ENCODE peak calls at places on chromosomes 5 and 9, in eight cellular contexts. X is esophagus squamous epithelium, P is heart left ventricle, O is HCT116, W is tibial artery, Q is colonic mucosa, Y is right atrium auricular region, B is stomach. I is an unnamed sample.

GRCh38 chr5:132369012-132369470 is 469 bp upstream of the SLC22A5 start:
- DNase-seq in X (no peak), P (no peak), O (no peak), W (no peak), Q (no peak), Y (no peak), B (no peak), I (peak; percentile 46)

GRCh38 chr5:139646912-139647391 is 1.2 kb upstream of the CXXC5 start:
- DNase-seq in X (no peak), P (no peak), O (no peak), W (peak; percentile 44), Q (no peak), Y (no peak), B (no peak), I (no peak)

GRCh38 chr5:147303976-147304375 is 69.2 kb downstream of the STK32A start:
- DNase-seq in X (no peak), P (no peak), O (peak; percentile 7), W (no peak), Q (no peak), Y (no peak), B (no peak), I (no peak)

GRCh38 chr5:88484367-88484766 is 215.7 kb upstream of the TMEM161B start:
- DNase-seq in X (no peak), P (no peak), O (no peak), W (no peak), Q (no peak), Y (no peak), B (no peak), I (no peak)

GRCh38 chr9:6408320-6408719 is 4.7 kb upstream of the UHRF2 start:
- DNase-seq in X (no peak), P (no peak), O (no peak), W (no peak), Q (no peak), Y (no peak), B (no peak), I (no peak)

GRCh38 chr9:32348289-32348688 is 36.2 kb upstream of the ACO1 start:
- DNase-seq in X (no peak), P (no peak), O (no peak), W (no peak), Q (no peak), Y (no peak), B (no peak), I (no peak)

GRCh38 chr9:2336055-2336454 is 285.5 kb upstream of the VLDLR start:
- DNase-seq in X (no peak), P (no peak), O (no peak), W (no peak), Q (no peak), Y (no peak), B (no peak), I (no peak)

GRCh38 chr5:172443441-172444109 is 10.8 kb downstream of the SH3PXD2B start:
- DNase-seq in X (no peak), P (peak; percentile 86), O (peak; percentile 65), W (peak; percentile 88), Q (peak; percentile 59), Y (peak; percentile 95), B (peak; percentile 63), I (no peak)

GRCh38 chr5:78612227-78613150 is 36.1 kb downstream of the LHFPL2 start:
- DNase-seq in X (no peak), P (no peak), O (no peak), W (no peak), Q (no peak), Y (no peak), B (no peak), I (no peak)

GRCh38 chr5:171336486-171337206 is 27.6 kb downstream of the TLX3 start:
- DNase-seq in X (no peak), P (no peak), O (peak; percentile 42), W (no peak), Q (no peak), Y (no peak), B (peak; percentile 36), I (no peak)

GRCh38 chr9:112120471-112120925 is 54.6 kb downstream of the SUSD1 start:
- DNase-seq in X (no peak), P (no peak), O (no peak), W (no peak), Q (peak; percentile 17), Y (no peak), B (no peak), I (no peak)

GRCh38 chr5:82295144-82295543 is 17.0 kb upstream of the RPS23 start:
- DNase-seq in X (no peak), P (no peak), O (no peak), W (no peak), Q (no peak), Y (no peak), B (no peak), I (no peak)

GRCh38 chr9:117075636-117076035 is 339.2 kb downstream of the ASTN2 start:
- DNase-seq in X (no peak), P (no peak), O (no peak), W (no peak), Q (no peak), Y (no peak), B (no peak), I (no peak)

GRCh38 chr9:124941689-124942561 is 1.0 kb upstream of the GOLGA1 start:
- DNase-seq in X (peak; percentile 26), P (peak; percentile 46), O (peak; percentile 2), W (peak; percentile 60), Q (peak; percentile 68), Y (peak; percentile 69), B (peak; percentile 64), I (peak; percentile 66)

GRCh38 chr9:100324594-100325200 is 28.0 kb downstream of the TEX10 start:
- DNase-seq in X (no peak), P (no peak), O (peak; percentile 27), W (no peak), Q (no peak), Y (no peak), B (no peak), I (peak; percentile 32)

GRCh38 chr5:4563400-4563799 is 576.7 kb upstream of the ADAMTS16 start:
- DNase-seq in X (no peak), P (no peak), O (no peak), W (no peak), Q (no peak), Y (no peak), B (no peak), I (no peak)

GRCh38 chr5:87924451-87924850 is 344.2 kb downstream of the TMEM161B start:
- DNase-seq in X (no peak), P (no peak), O (no peak), W (no peak), Q (no peak), Y (no peak), B (no peak), I (no peak)

GRCh38 chr9:114370251-114370984 is 17.4 kb downstream of the AKNA start:
- DNase-seq in X (no peak), P (no peak), O (no peak), W (no peak), Q (no peak), Y (no peak), B (no peak), I (no peak)
- H3K4me3 ChIP-seq in X (no peak overlapping the region), P (no peak overlapping the region), O (no peak overlapping the region), W (no peak overlapping the region), Q (no peak overlapping the region), Y (no peak overlapping the region), B (no peak overlapping the region), I (no peak overlapping the region)

DNA sequence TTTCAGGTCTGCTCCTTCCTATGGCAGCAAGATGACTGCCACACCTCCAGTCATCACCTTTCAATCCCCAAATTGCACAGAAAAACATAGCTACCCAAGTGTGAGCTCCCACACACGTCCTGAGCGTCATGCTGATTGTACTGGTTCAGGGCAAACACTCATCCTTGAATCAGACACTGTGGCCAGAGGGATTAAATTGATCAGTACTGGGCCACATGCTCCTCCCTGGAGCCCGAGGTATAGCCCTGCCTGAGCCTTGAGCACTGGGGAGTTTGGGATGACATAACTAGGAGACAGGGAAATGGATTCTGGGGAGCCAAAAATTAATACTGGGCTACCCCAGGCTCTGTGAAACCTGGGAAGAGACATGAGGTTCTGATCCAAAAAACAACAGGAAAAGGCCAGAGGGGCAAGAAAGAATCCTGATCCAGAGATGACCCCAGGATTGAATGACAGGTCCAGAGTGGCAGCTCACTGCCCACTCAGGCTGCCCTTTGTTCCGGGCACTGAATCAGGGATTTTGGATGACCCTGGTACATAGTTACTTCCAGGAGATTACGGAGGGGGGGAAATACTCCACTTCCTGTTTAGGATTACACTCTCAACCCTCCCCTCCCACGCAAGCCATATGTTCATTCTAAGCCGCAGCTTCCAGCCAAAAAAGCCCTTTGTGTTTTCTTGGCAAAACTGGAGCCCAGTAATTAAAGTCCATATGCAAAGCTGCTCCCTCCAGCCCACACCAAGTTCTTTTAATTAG is 141.6 kb upstream of the SPRY4 start:
- DNase-seq in X (no peak), P (no peak), O (no peak), W (no peak), Q (no peak), Y (no peak), B (no peak), I (no peak)
- H3K27ac ChIP-seq in X (no peak overlapping the region), P (no peak overlapping the region), O (no peak overlapping the region), W (no peak overlapping the region), Q (no peak overlapping the region), Y (no peak overlapping the region), B (no peak overlapping the region), I (no peak overlapping the region)

GRCh38 chr9:122232907-122233306 is 4.2 kb upstream of the LHX6 start:
- DNase-seq in X (no peak), P (no peak), O (no peak), W (no peak), Q (no peak), Y (no peak), B (no peak), I (no peak)
- H3K27me3 ChIP-seq in X (peaks cover 23% of the 10 kb centered on the region), P (peaks cover 46% of the 10 kb centered on the region), O (peaks cover 13% of the 10 kb centered on the region), W (peaks cover 40% of the 10 kb centered on the region), Q (peaks cover 30% of the 10 kb centered on the region), Y (peaks cover 15% of the 10 kb centered on the region), B (peaks cover 28% of the 10 kb centered on the region), I (peaks cover 8% of the 10 kb centered on the region)

GRCh38 chr9:4837768-4838546 is 45.2 kb downstream of the RCL1 start:
- DNase-seq in X (no peak), P (no peak), O (no peak), W (peak; percentile 61), Q (no peak), Y (no peak), B (no peak), I (no peak)
- H3K4me3 ChIP-seq in X (no peak overlapping the region), P (no peak overlapping the region), O (no peak overlapping the region), W (peak overlapping the region; percentile 5), Q (no peak overlapping the region), Y (no peak overlapping the region), B (no peak overlapping the region), I (no peak overlapping the region)

DNA sequence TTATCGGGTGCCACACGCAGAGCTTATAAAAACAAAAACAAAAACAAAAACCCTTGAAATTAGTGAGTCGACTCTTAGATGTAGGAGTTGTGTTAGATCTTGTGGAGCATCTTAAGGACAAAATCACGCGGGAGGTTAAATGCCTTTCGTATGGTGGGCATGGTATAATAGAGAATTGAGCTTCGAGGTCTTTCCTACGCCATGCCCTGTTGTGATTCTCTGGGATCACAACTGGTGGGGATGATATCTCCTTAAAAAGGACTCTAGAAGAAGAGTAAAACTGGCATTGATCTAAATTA is 773 bp upstream of the ELL2 start:
- DNase-seq in X (no peak), P (no peak), O (no peak), W (no peak), Q (no peak), Y (no peak), B (no peak), I (no peak)
- H3K27ac ChIP-seq in X (peak overlapping the region; percentile 100), P (peak overlapping the region; percentile 98), O (peak overlapping the region; percentile 40), W (peak overlapping the region; percentile 97), Q (peak overlapping the region; percentile 96), Y (peak overlapping the region; percentile 100), B (peak overlapping the region; percentile 99), I (peak overlapping the region; percentile 83)

DNA sequence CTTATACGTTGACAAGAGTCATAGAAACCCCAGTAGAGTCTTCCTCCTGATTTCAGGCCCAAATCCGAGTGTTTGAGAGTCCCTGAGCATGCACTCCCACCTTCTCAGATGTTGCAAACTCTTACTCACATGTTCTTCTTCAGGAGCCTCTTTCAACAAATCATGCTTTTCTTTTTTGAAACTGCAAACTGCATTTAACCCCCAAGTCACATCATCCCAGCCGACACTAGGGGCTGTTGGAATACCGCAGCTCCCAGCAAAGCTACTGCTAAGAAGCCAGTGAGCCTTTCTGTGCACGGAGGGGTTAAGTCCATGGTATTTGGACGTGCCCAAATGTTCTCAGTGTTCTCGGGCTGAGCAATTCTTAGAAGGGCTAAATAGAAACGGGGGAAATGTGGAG is 282.9 kb downstream of the NFIB start:
- DNase-seq in X (no peak), P (peak; percentile 53), O (no peak), W (peak; percentile 34), Q (no peak), Y (no peak), B (no peak), I (no peak)
- H3K27me3 ChIP-seq in X (no peaks in the 10 kb centered on the region), P (no peaks in the 10 kb centered on the region), O (no peaks in the 10 kb centered on the region), W (no peaks in the 10 kb centered on the region), Q (no peaks in the 10 kb centered on the region), Y (no peaks in the 10 kb centered on the region), B (no peaks in the 10 kb centered on the region), I (no peaks in the 10 kb centered on the region)

I was measured in CD4-positive, alpha-beta memory T cell.